ENCODE peak calls at places on chromosomes 7 and 10, in four cellular contexts. C, O, Z and D are unnamed samples. For H3K79me1, the result is how much of the 10 kb centered on the place peaks cover.

GRCh38 chr10:13712799-13713581 is 126.2 kb downstream of the PRPF18 start:
- DNase-seq in O (no peak), Z (peak), C (peak), D (peak)

GRCh38 chr10:97889461-97890265 is 40.0 kb downstream of the GOLGA7B start:
- DNase-seq in C (peak), Z (peak), O (no peak), D (peak)

GRCh38 chr7:123715198-123715597 is 33.6 kb downstream of the WASL start:
- DNase-seq in C (peak), O (no peak), Z (peak), D (peak)

GRCh38 chr7:110698576-110698975 is 392.4 kb upstream of the LRRN3 start:
- DNase-seq in Z (peak), C (no peak), O (no peak), D (peak)

GRCh38 chr7:111090834-111091233 is at the start of gene LRRN3:
- DNase-seq in Z (peak), C (no peak), O (no peak), D (peak)

GRCh38 chr7:7653140-7653539 is 12.6 kb downstream of the UMAD1 start:
- DNase-seq in Z (no peak), C (no peak), O (no peak), D (no peak)

GRCh38 chr10:14772399-14772798 is 2.3 kb downstream of the FAM107B start:
- DNase-seq in O (no peak), Z (no peak), C (no peak), D (no peak)

GRCh38 chr10:76984559-76985443 is 652.8 kb downstream of the KCNMA1 start:
- DNase-seq in O (peak), Z (peak), C (peak), D (peak)

GRCh38 chr10:33186150-33186549 is 148.3 kb downstream of the NRP1 start:
- DNase-seq in O (no peak), Z (no peak), C (peak), D (no peak)

GRCh38 chr7:149284343-149284742 is 22.3 kb downstream of the ZNF783 start:
- DNase-seq in O (no peak), C (no peak), Z (peak), D (no peak)

GRCh38 chr10:74058658-74059057 is 60.7 kb downstream of the VCL start:
- DNase-seq in C (peak), Z (no peak), O (no peak), D (no peak)

GRCh38 chr7:34900891-34901493 is 136.3 kb downstream of the DPY19L1 start:
- DNase-seq in C (peak), Z (no peak), O (no peak), D (no peak)

GRCh38 chr7:82600601-82601000 is 157.0 kb upstream of the CACNA2D1 start:
- DNase-seq in Z (no peak), C (no peak), O (no peak), D (peak)

GRCh38 chr10:77865585-77866324 is 60.8 kb downstream of the DLG5 start:
- DNase-seq in Z (no peak), C (no peak), O (no peak), D (no peak)

GRCh38 chr7:135328053-135328452 is 94.4 kb downstream of the STRA8 start:
- DNase-seq in O (no peak), Z (no peak), C (no peak), D (no peak)

GRCh38 chr7:130973637-130974036 is 239.6 kb upstream of the KLF14 start:
- DNase-seq in Z (no peak), C (no peak), O (no peak), D (no peak)

GRCh38 chr10:85284778-85285397 is 956.5 kb downstream of the CCSER2 start:
- DNase-seq in C (no peak), O (no peak), Z (no peak), D (no peak)

GRCh38 chr10:54909165-54909564 is 108.1 kb upstream of the PCDH15 start:
- DNase-seq in C (no peak), Z (no peak), O (no peak), D (no peak)

GRCh38 chr7:104857458-104858425 is 156.3 kb upstream of the KMT2E start:
- DNase-seq in Z (no peak), O (no peak), C (no peak), D (no peak)

GRCh38 chr10:107865691-107866090 is 701.2 kb upstream of the SORCS1 start:
- DNase-seq in C (peak), Z (no peak), O (no peak), D (no peak)

GRCh38 chr10:34392641-34393170 is 422.4 kb downstream of the PARD3 start:
- DNase-seq in Z (no peak), O (no peak), C (no peak), D (peak)

GRCh38 chr10:29692121-29692539 is 57.4 kb upstream of the SVIL start:
- DNase-seq in C (peak), Z (peak), O (no peak), D (peak)

GRCh38 chr10:115209133-115209532 is 116.0 kb downstream of the ATRNL1 start:
- DNase-seq in O (no peak), C (no peak), Z (no peak), D (no peak)

GRCh38 chr7:129948877-129949291 is 3.9 kb downstream of the UBE2H start:
- DNase-seq in O (peak), C (peak), Z (peak), D (peak)

GRCh38 chr10:14659626-14660196 is 115.0 kb downstream of the FAM107B start:
- DNase-seq in C (no peak), O (no peak), Z (peak), D (no peak)

GRCh38 chr7:72404743-72405142 is 7.4 kb downstream of the CALN1 start:
- DNase-seq in C (no peak), Z (no peak), O (no peak), D (no peak)

GRCh38 chr7:106660862-106661720 is at the start of gene CCDC71L:
- DNase-seq in Z (peak), O (peak), C (peak), D (peak)

GRCh38 chr7:66070222-66070621 is 5.4 kb upstream of the ASL start:
- DNase-seq in C (no peak), O (no peak), Z (no peak), D (no peak)

GRCh38 chr10:71978476-71978875 is 14.3 kb downstream of the CHST3 start:
- DNase-seq in O (no peak), C (peak), Z (peak), D (no peak)

GRCh38 chr7:1752771-1753562 is 82.9 kb downstream of the ELFN1 start:
- DNase-seq in Z (no peak), C (no peak), O (no peak), D (no peak)

GRCh38 chr7:131328387-131329175 is 905 bp downstream of the MKLN1 start:
- DNase-seq in Z (peak), C (peak), O (no peak), D (peak)

GRCh38 chr7:3482147-3482921 is 181.3 kb downstream of the SDK1 start:
- DNase-seq in C (peak), Z (peak), O (peak), D (peak)

GRCh38 chr10:124045794-124046355 is 47.5 kb downstream of the CHST15 start:
- DNase-seq in O (no peak), C (no peak), Z (no peak), D (no peak)

GRCh38 chr10:124050021-124051015 is 43.1 kb downstream of the CHST15 start:
- DNase-seq in Z (no peak), C (no peak), O (no peak), D (no peak)

GRCh38 chr10:124047427-124048157 is 45.8 kb downstream of the CHST15 start:
- DNase-seq in C (no peak), Z (no peak), O (no peak), D (no peak)

GRCh38 chr10:124049484-124049883 is 43.9 kb downstream of the CHST15 start:
- DNase-seq in O (no peak), Z (peak), C (peak), D (no peak)

GRCh38 chr10:124048371-124049290 is 44.8 kb downstream of the CHST15 start:
- DNase-seq in C (no peak), O (no peak), Z (no peak), D (no peak)
- H3K79me1 ChIP-seq in C (under half), O (under half), Z (under half), D (under half)

GRCh38 chr7:159140170-159140910 is 4.3 kb downstream of the VIPR2 start:
- DNase-seq in C (no peak), Z (no peak), O (no peak), D (no peak)
- H3K23ac ChIP-seq in C (no peak), Z (no peak), O (no peak), D (no peak)

GRCh38 chr10:637221-637620 is 52.2 kb downstream of the DIP2C start:
- DNase-seq in Z (no peak), C (no peak), O (no peak), D (no peak)

GRCh38 chr10:636769-637168 is 52.7 kb downstream of the DIP2C start:
- DNase-seq in Z (peak), O (no peak), C (no peak), D (no peak)

GRCh38 chr10:639001-639750 is 50.3 kb downstream of the DIP2C start:
- DNase-seq in O (no peak), C (no peak), Z (no peak), D (no peak)

GRCh38 chr10:636016-636730 is 53.3 kb downstream of the DIP2C start:
- DNase-seq in C (no peak), O (no peak), Z (no peak), D (no peak)

DNA sequence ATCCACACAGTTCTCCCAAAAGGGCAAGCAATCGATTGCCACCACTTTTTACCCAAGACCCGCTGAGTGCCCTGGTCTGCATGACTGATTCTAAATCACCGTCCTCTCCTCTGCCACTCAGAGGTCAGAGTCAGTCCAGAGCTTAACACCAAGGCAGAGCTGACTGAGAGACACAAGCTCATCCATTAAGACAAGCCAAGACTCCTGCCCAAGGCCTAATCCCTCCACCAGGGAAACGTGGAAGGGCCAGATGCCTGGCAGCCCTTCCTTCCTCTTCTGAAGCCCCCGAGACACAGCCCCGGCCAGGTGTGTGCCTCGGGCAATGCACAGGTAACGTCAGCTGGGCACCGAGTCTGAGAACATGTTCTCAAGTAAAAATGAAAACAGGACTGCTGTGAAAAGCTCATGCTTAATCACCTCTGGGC is 51.7 kb downstream of the DIP2C start:
- DNase-seq in Z (no peak), C (no peak), O (no peak), D (no peak)
- H3K79me1 ChIP-seq in Z (under half), C (under half), O (under half), D (half or more)

GRCh38 chr7:78565784-78566183 is 767.2 kb downstream of the PHTF2 start:
- DNase-seq in C (peak), O (no peak), Z (no peak), D (no peak)
- H3K23ac ChIP-seq in C (no peak), O (no peak), Z (no peak), D (no peak)

GRCh38 chr7:4998244-4998643 is 39.3 kb upstream of the MMD2 start:
- DNase-seq in C (no peak), O (no peak), Z (no peak), D (no peak)

GRCh38 chr7:4996696-4997222 is 37.8 kb upstream of the MMD2 start:
- DNase-seq in Z (no peak), C (peak), O (no peak), D (no peak)

GRCh38 chr7:4998830-4999768 is 40.1 kb upstream of the MMD2 start:
- DNase-seq in C (no peak), O (no peak), Z (no peak), D (no peak)

GRCh38 chr7:4993471-4993870 is 34.5 kb upstream of the MMD2 start:
- DNase-seq in Z (no peak), O (no peak), C (no peak), D (no peak)

GRCh38 chr7:4995429-4995969 is 36.5 kb upstream of the MMD2 start:
- DNase-seq in O (no peak), Z (no peak), C (no peak), D (no peak)
- H3K79me1 ChIP-seq in O (under half), Z (under half), C (under half), D (under half)

DNA sequence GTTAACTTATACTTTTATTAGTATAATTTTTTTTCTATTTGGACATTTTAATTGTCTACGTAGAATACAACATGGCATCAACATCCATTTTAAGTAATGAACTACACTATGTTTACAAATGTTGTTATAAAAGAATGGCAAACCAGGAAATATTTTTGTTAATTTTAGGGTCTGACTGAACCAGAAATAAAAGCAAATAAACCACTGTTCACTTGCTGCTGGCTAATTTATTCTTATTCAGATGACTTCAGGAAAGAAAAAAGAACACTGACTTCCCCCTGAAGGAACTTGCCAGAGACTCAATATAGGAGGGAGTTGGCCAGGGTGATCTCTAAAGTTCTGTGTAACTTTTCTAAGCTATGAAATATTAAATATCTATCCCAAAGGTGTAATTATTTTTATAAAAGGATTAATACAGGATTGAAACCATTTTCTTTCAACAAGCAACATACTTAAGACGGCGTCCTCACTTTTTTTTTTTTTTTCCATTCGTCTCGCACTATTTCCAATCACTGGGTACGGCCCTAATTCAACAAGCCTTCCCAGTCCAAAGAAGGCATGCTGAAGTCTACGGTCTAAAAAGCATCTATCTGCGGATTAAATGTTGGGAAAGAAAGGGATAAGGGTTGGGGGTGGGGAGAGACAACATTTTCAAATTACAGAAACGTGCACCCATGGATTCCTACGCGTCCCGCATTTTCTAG is 1.1 kb downstream of the USP6NL start:
- DNase-seq in C (no peak), O (no peak), Z (no peak), D (no peak)
- H3K23ac ChIP-seq in C (no peak), O (no peak), Z (no peak), D (peak)

GRCh38 chr10:122196218-122196617 is 74.9 kb upstream of the BTBD16 start:
- DNase-seq in C (no peak), O (no peak), Z (no peak), D (no peak)
- H3K79me1 ChIP-seq in C (under half), O (under half), Z (under half), D (under half)